ENCODE peak calls at places on chromosome 3, in seven cellular contexts. U is foreskin fibroblast, A is stomach, G is AG04449, Q is GM12864, M is coronary artery, J is cardiac fibroblast. B is an unnamed sample.

GRCh38 chr3:183312433-183312832 is 59.4 kb downstream of the B3GNT5 start:
- DNase-seq in U (no peak), A (no peak), G (no peak), Q (no peak), M (no peak), J (no peak), B (no peak)

GRCh38 chr3:100254168-100254777 is 6.5 kb upstream of the TBC1D23 start:
- DNase-seq in U (peak; percentile 82), A (peak; percentile 47), G (peak; percentile 44), Q (peak; percentile 24), M (no peak), J (peak; percentile 83), B (peak; percentile 74)

GRCh38 chr3:165636682-165637010 is 200.6 kb downstream of the BCHE start:
- DNase-seq in U (no peak), A (no peak), G (no peak), Q (no peak), M (no peak), J (no peak), B (no peak)

GRCh38 chr3:33030802-33031201 is 66.1 kb downstream of the GLB1 start:
- DNase-seq in U (no peak), A (no peak), G (no peak), Q (no peak), M (no peak), J (no peak), B (peak; percentile 16)

GRCh38 chr3:9682123-9682522 is 21.5 kb upstream of the CPNE9 start:
- DNase-seq in U (no peak), A (no peak), G (no peak), Q (no peak), M (no peak), J (no peak), B (no peak)

GRCh38 chr3:58117561-58118305 is 93.0 kb downstream of the DNASE1L3 start:
- DNase-seq in U (peak; percentile 28), A (peak; percentile 93), G (no peak), Q (no peak), M (no peak), J (peak; percentile 29), B (no peak)

GRCh38 chr3:155416500-155417118 is 123.1 kb upstream of the STRIT1 start:
- DNase-seq in U (peak; percentile 82), A (no peak), G (no peak), Q (no peak), M (no peak), J (peak; percentile 86), B (no peak)

GRCh38 chr3:188584958-188585689 is 431.2 kb downstream of the LPP start:
- DNase-seq in U (no peak), A (no peak), G (no peak), Q (no peak), M (no peak), J (peak; percentile 27), B (no peak)

GRCh38 chr3:143479727-143480126 is 360.2 kb downstream of the CHST2 start:
- DNase-seq in U (no peak), A (no peak), G (no peak), Q (no peak), M (no peak), J (no peak), B (peak; percentile 23)

GRCh38 chr3:116579843-116580242 is 129.7 kb upstream of the TUSC7 start:
- DNase-seq in U (peak; percentile 35), A (no peak), G (no peak), Q (no peak), M (no peak), J (peak; percentile 2), B (peak; percentile 1)

GRCh38 chr3:111591555-111591954 is 3.6 kb downstream of the ZBED2 start:
- DNase-seq in U (no peak), A (no peak), G (no peak), Q (no peak), M (no peak), J (no peak), B (no peak)

GRCh38 chr3:52845157-52845556 is 10.3 kb upstream of the MUSTN1 start:
- DNase-seq in U (peak; percentile 66), A (peak; percentile 68), G (no peak), Q (no peak), M (peak; percentile 92), J (peak; percentile 63), B (no peak)

GRCh38 chr3:187208159-187208558 is 10.9 kb downstream of the RTP1 start:
- DNase-seq in U (peak; percentile 68), A (no peak), G (no peak), Q (no peak), M (no peak), J (peak; percentile 66), B (no peak)

GRCh38 chr3:151301787-151302186 is 14.8 kb downstream of the GPR87 start:
- DNase-seq in U (peak; percentile 75), A (no peak), G (no peak), Q (no peak), M (no peak), J (peak; percentile 74), B (no peak)

GRCh38 chr3:57961828-57962447 is 46.3 kb upstream of the FLNB start:
- DNase-seq in U (peak; percentile 71), A (no peak), G (no peak), Q (no peak), M (no peak), J (peak; percentile 77), B (peak; percentile 33)

GRCh38 chr3:106208979-106209378 is 340.2 kb upstream of the CBLB start:
- DNase-seq in U (peak; percentile 60), A (no peak), G (no peak), Q (no peak), M (no peak), J (peak; percentile 77), B (no peak)

GRCh38 chr3:104878395-104878794 is 488.3 kb upstream of the ALCAM start:
- DNase-seq in U (peak; percentile 21), A (no peak), G (peak; percentile 21), Q (no peak), M (no peak), J (peak; percentile 86), B (no peak)

GRCh38 chr3:67008388-67008787 is 10.3 kb downstream of the KBTBD8 start:
- DNase-seq in U (no peak), A (no peak), G (no peak), Q (no peak), M (no peak), J (no peak), B (no peak)

GRCh38 chr3:134030382-134030753 is 643 bp upstream of the SLCO2A1 start:
- DNase-seq in U (no peak), A (no peak), G (no peak), Q (no peak), M (no peak), J (no peak), B (no peak)
- H3K4me3 ChIP-seq in U (peak overlapping the region; percentile 51), A (peak overlapping the region; percentile 67), G (peak overlapping the region; percentile 56), Q (no peak overlapping the region), M (peak overlapping the region; percentile 72), J (peak overlapping the region; percentile 59), B (no peak overlapping the region)

DNA sequence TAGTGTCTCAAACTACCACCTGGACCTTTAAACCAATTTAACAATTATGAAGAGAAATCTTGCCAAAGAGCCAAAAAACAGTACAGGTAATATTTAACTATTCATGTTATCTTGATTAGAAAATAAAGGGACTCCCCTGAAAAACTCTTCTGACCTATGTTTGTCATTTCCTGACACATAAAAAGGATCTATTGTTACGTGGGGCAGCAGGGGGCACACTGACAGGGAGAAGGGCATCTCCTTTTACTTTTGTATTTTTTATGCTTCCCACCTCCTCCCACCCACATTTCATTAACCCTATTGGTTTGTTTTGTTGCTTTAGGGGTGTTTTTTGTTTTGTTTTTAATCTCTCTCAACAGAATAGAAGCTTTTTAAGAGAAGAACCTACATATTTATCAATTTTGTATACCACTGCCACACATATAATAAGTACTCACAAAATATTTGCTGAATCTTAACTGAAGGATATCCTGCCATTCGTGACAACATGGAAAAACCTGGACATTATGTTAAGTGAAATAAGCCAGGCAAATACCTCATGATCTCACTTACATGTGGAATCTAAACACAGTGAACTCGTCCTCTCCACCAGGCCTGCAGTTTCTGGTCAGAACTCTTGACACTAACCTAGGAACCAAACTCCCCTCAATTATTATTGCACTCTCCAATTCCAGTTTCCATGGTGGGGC is 17.7 kb downstream of the STAG1 start:
- DNase-seq in U (no peak), A (no peak), G (no peak), Q (no peak), M (no peak), J (no peak), B (no peak)
- TF ChIP-seq CTCF in U (no peak), A (no peak), G (no peak), Q (no peak), M (no peak), J (no peak), B (no peak)

DNA sequence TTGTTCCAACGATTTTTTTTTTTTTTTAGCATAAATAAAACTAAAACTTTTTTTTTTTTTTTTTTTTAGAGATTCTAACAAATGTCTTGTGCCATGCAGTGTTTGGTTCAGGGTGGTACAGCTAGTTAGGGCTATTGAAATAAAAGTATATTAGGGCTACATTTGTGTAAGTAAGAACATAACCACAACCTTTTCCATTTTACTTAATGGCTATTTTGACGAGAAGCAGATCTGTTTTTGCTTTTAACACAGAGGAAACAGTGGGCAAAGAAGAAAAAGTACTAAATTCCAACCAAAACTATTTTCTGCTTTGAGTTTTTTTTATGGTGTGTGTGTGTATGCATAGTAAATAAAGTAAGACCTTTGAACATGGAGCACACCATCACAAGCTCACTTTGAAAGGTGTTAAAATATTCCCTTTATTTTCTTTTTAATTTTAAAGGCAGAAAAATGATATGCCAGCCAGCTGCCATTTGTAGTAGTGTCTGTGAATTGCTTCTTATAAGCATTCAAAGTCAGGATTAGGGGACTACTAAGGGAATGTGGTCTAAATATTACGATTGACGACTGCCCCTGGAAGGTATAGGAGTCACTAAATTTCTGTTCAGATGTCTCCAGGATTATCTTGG is 3.0 kb downstream of the RARB start:
- DNase-seq in U (no peak), A (no peak), G (no peak), Q (no peak), M (no peak), J (peak; percentile 38), B (no peak)
- H3K4me3 ChIP-seq in U (peak overlapping the region; percentile 46), A (no peak overlapping the region), G (peak overlapping the region; percentile 73), Q (no peak overlapping the region), M (peak overlapping the region; percentile 87), J (peak overlapping the region; percentile 71), B (no peak overlapping the region)

DNA sequence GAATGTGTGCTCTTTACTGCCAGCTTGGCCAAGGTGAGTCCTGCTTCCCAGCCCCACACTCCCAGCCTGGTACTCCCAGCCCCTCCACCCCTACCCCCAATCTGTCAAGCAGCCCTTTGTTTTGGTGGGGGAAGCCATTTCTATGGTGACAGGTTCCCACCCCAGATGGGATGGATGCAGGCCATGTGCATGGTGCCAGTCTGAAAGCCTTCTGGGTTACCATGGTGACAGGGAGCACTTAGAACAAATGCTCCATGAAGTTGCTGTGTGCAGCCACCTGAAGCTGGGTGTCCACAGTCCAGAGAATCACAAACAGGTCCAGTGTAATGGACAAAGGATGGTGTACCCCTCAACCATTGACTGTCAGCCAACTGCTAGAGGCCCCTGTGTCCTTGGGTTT is 19.1 kb upstream of the VILL start:
- DNase-seq in U (no peak), A (no peak), G (no peak), Q (no peak), M (no peak), J (no peak), B (no peak)
- TF ChIP-seq CTCF in U (no peak), A (no peak), G (no peak), Q (no peak), M (no peak), J (no peak), B (no peak)